ENCODE peak calls at places on chromosomes 7 and 10, in five cellular contexts. D, J, O, H and L are unnamed samples.

GRCh38 chr10:1048349-1048731 is 579 bp downstream of the IDI1 start:
- DNase-seq in D (no peak), J (no peak), O (no peak), H (no peak), L (no peak)

GRCh38 chr7:28435152-28435551 is 22.8 kb downstream of the CREB5 start:
- DNase-seq in D (no peak), J (no peak), O (no peak), H (no peak), L (no peak)

GRCh38 chr10:101536800-101537199 is 51.3 kb downstream of the POLL start:
- DNase-seq in D (peak; percentile 31), J (peak; percentile 73), O (no peak), H (no peak), L (no peak)

GRCh38 chr7:36904802-36905201 is 180.5 kb upstream of the AOAH start:
- DNase-seq in D (no peak), J (no peak), O (no peak), H (no peak), L (no peak)

GRCh38 chr7:149819141-149819960 is 18.8 kb upstream of the ZNF862 start:
- DNase-seq in D (no peak), J (no peak), O (no peak), H (no peak), L (no peak)

GRCh38 chr7:51267169-51267568 is 49.4 kb downstream of the COBL start:
- DNase-seq in D (no peak), J (no peak), O (no peak), H (no peak), L (no peak)

GRCh38 chr7:107779647-107780099 is 23.4 kb downstream of the SLC26A3 start:
- DNase-seq in D (no peak), J (no peak), O (no peak), H (no peak), L (no peak)

GRCh38 chr7:154881526-154881925 is 121.4 kb downstream of the PAXIP1 start:
- DNase-seq in D (no peak), J (no peak), O (no peak), H (no peak), L (no peak)

GRCh38 chr10:127904931-127905622 is 1.8 kb upstream of the PTPRE start:
- DNase-seq in D (no peak), J (no peak), O (no peak), H (no peak), L (no peak)

GRCh38 chr7:124060528-124060927 is 27.7 kb upstream of the TMEM229A start:
- DNase-seq in D (no peak), J (no peak), O (no peak), H (no peak), L (no peak)

GRCh38 chr10:48289652-48290238 is 15.2 kb upstream of the FRMPD2 start:
- DNase-seq in D (peak; percentile 54), J (peak; percentile 85), O (peak; percentile 75), H (no peak), L (peak; percentile 30)

GRCh38 chr10:132836248-132836831 is 50.4 kb upstream of the NKX6-2 start:
- DNase-seq in D (no peak), J (no peak), O (no peak), H (no peak), L (peak; percentile 17)

GRCh38 chr7:96250776-96251361 is 71.0 kb downstream of the SLC25A13 start:
- DNase-seq in D (no peak), J (no peak), O (no peak), H (no peak), L (no peak)

GRCh38 chr7:94087664-94088352 is 83.7 kb upstream of the BET1 start:
- DNase-seq in D (peak; percentile 55), J (peak; percentile 72), O (peak; percentile 63), H (no peak), L (no peak)

GRCh38 chr10:126528320-126528835 is 140.1 kb upstream of the ADAM12 start:
- DNase-seq in D (no peak), J (no peak), O (no peak), H (no peak), L (no peak)

GRCh38 chr10:86500846-86501245 is 20.7 kb downstream of the WAPL start:
- DNase-seq in D (no peak), J (no peak), O (no peak), H (no peak), L (no peak)

GRCh38 chr7:69654381-69654780 is 56.1 kb downstream of the AUTS2 start:
- DNase-seq in D (no peak), J (no peak), O (no peak), H (no peak), L (no peak)

GRCh38 chr10:74081192-74081803 is 69.3 kb downstream of the AP3M1 start:
- DNase-seq in D (peak; percentile 32), J (peak; percentile 64), O (peak; percentile 50), H (no peak), L (no peak)

GRCh38 chr7:129784437-129784782 is 168.3 kb downstream of the UBE2H start:
- DNase-seq in D (no peak), J (peak; percentile 24), O (no peak), H (no peak), L (no peak)